ENCODE peak calls at places on chromosome 21, in ten cellular contexts. K is right cardiac atrium; I is T follicular helper cell; R is lower lobe of right lung; H is NCI-H460; C is activated CD8-positive, alpha-beta memory T cell treated with anti-CD3 and anti-CD28 coated beads for 48 hours; O is H7; X is NCI-H446 treated with DMSO at 0.1 percent for 48 hours; Q is iris pigment epithelial cell; Z is right atrium auricular region. W is an unnamed sample.

GRCh38 chr21:28674807-28675206 is 317.9 kb downstream of the LTN1 start:
- DNase-seq in X (no peak), Z (no peak), I (no peak), R (no peak), C (no peak), K (no peak), H (no peak), Q (no peak), O (no peak), W (no peak)

GRCh38 chr21:42061866-42062542 is 9.1 kb upstream of the UMODL1 start:
- DNase-seq in K (peak; percentile 37), O (peak; percentile 72), I (peak; percentile 76), H (no peak), X (no peak), Z (no peak), Q (no peak), R (no peak), C (no peak), W (peak; percentile 92)

GRCh38 chr21:35236090-35236489 is 187.0 kb upstream of the RUNX1 start:
- DNase-seq in X (no peak), O (no peak), C (no peak), R (no peak), I (no peak), Z (no peak), K (no peak), Q (no peak), H (no peak), W (no peak)

GRCh38 chr21:42038826-42039425 is 28.8 kb upstream of the ZBTB21 start:
- DNase-seq in O (no peak), I (no peak), H (no peak), Q (peak; percentile 78), X (peak; percentile 48), Z (no peak), C (no peak), R (no peak), K (peak; percentile 15), W (no peak)

GRCh38 chr21:39601194-39601940 is 11.4 kb upstream of the B3GALT5 start:
- DNase-seq in C (no peak), H (no peak), K (no peak), X (no peak), Z (no peak), Q (no peak), I (no peak), O (no peak), R (no peak), W (no peak)

GRCh38 chr21:30979054-30979453 is 59.2 kb downstream of the KRTAP19-8 start:
- DNase-seq in H (no peak), Q (no peak), K (no peak), I (no peak), O (no peak), C (no peak), R (no peak), Z (no peak), X (no peak), W (peak; percentile 10)

GRCh38 chr21:45576838-45577737 is 34.8 kb upstream of the SLC19A1 start:
- DNase-seq in O (peak; percentile 37), Q (no peak), R (peak; percentile 28), K (no peak), Z (no peak), I (no peak), X (no peak), H (no peak), C (no peak), W (no peak)

GRCh38 chr21:34345091-34345871 is 18.5 kb upstream of the KCNE2 start:
- DNase-seq in Z (no peak), Q (peak; percentile 25), X (no peak), R (no peak), C (no peak), H (no peak), O (no peak), K (peak; percentile 62), I (no peak), W (no peak)

GRCh38 chr21:43609501-43610340 is 49.6 kb downstream of the HSF2BP start:
- DNase-seq in C (no peak), R (no peak), O (no peak), H (no peak), Q (peak; percentile 83), X (peak; percentile 93), K (no peak), Z (no peak), I (no peak), W (no peak)

GRCh38 chr21:40386301-40386911 is 460.6 kb downstream of the DSCAM start:
- DNase-seq in C (peak; percentile 1), Q (peak; percentile 1), X (no peak), R (peak; percentile 67), H (peak; percentile 22), O (peak; percentile 71), K (peak; percentile 71), Z (peak; percentile 60), I (no peak), W (no peak)

W was measured in central memory CD4-positive, alpha-beta T cell.